ENCODE peak calls at places on chromosomes 6 and 20, in five cellular contexts. One of them, this sample, is unnamed.

GRCh38 chr6:22062807-22063408 is 233.9 kb downstream of the PRL start:
- DNase-seq in neural crest cell: no peak
- DNase-seq in CD8-positive, alpha-beta memory T cell: no peak
- DNase-seq in Karpas-422: no peak
- DNase-seq in substantia nigra: peak; percentile 3
- DNase-seq in this sample: no peak

GRCh38 chr20:48180039-48180438 is 394.8 kb upstream of the SULF2 start:
- DNase-seq in CD8-positive, alpha-beta memory T cell: no peak
- DNase-seq in substantia nigra: no peak
- DNase-seq in neural crest cell: no peak
- DNase-seq in Karpas-422: no peak
- DNase-seq in this sample: no peak

GRCh38 chr6:106800379-106800778 is 171.0 kb downstream of the QRSL1 start:
- DNase-seq in CD8-positive, alpha-beta memory T cell: no peak
- DNase-seq in substantia nigra: no peak
- DNase-seq in Karpas-422: no peak
- DNase-seq in neural crest cell: no peak
- DNase-seq in this sample: no peak

GRCh38 chr6:42279144-42279781 is 61.6 kb upstream of the MRPS10 start:
- DNase-seq in neural crest cell: no peak
- DNase-seq in substantia nigra: no peak
- DNase-seq in CD8-positive, alpha-beta memory T cell: no peak
- DNase-seq in Karpas-422: no peak
- DNase-seq in this sample: no peak

GRCh38 chr6:127547215-127547614 is 28.1 kb upstream of the MTCL3 start:
- DNase-seq in substantia nigra: no peak
- DNase-seq in neural crest cell: no peak
- DNase-seq in Karpas-422: peak; percentile 47
- DNase-seq in CD8-positive, alpha-beta memory T cell: peak; percentile 1
- DNase-seq in this sample: peak; percentile 37

GRCh38 chr20:37534401-37535157 is 6.9 kb upstream of the BLCAP start:
- DNase-seq in neural crest cell: peak; percentile 73
- DNase-seq in substantia nigra: peak; percentile 12
- DNase-seq in CD8-positive, alpha-beta memory T cell: peak; percentile 37
- DNase-seq in Karpas-422: peak; percentile 90
- DNase-seq in this sample: peak; percentile 69

GRCh38 chr6:170116643-170117042 is 174.2 kb downstream of the DLL1 start:
- DNase-seq in Karpas-422: no peak
- DNase-seq in neural crest cell: no peak
- DNase-seq in substantia nigra: no peak
- DNase-seq in CD8-positive, alpha-beta memory T cell: no peak
- DNase-seq in this sample: no peak

GRCh38 chr6:14084388-14084787 is 33.2 kb upstream of the CD83 start:
- DNase-seq in substantia nigra: no peak
- DNase-seq in Karpas-422: no peak
- DNase-seq in neural crest cell: no peak
- DNase-seq in CD8-positive, alpha-beta memory T cell: no peak
- DNase-seq in this sample: no peak

GRCh38 chr6:141874930-141875602 is 257.7 kb upstream of the GJE1 start:
- DNase-seq in neural crest cell: no peak
- DNase-seq in CD8-positive, alpha-beta memory T cell: no peak
- DNase-seq in Karpas-422: no peak
- DNase-seq in substantia nigra: no peak
- DNase-seq in this sample: no peak

GRCh38 chr20:8152183-8152582 is 20.1 kb downstream of the PLCB1 start:
- DNase-seq in neural crest cell: no peak
- DNase-seq in substantia nigra: no peak
- DNase-seq in Karpas-422: no peak
- DNase-seq in CD8-positive, alpha-beta memory T cell: no peak
- DNase-seq in this sample: no peak

GRCh38 chr6:129312865-129313264 is 397.1 kb downstream of the ARHGAP18 start:
- DNase-seq in substantia nigra: no peak
- DNase-seq in CD8-positive, alpha-beta memory T cell: no peak
- DNase-seq in neural crest cell: no peak
- DNase-seq in Karpas-422: no peak
- DNase-seq in this sample: no peak